ENCODE peak calls at places on chromosomes 11 and 22, in eight cellular contexts. One of them, this sample, is unnamed. For H3K4me1 and H3K9me3, the result is how much of the 10 kb centered on the place peaks cover.

GRCh38 chr11:65316311-65316978 is 1.8 kb downstream of the CDC42EP2 start:
- DNase-seq in A549: no peak
- DNase-seq in PC-3: peak
- DNase-seq in Caco-2: no peak
- DNase-seq in CD4-positive, alpha-beta memory T cell: no peak
- DNase-seq in effector memory CD4-positive, alpha-beta T cell: no peak
- DNase-seq in neuronal stem cell: no peak
- DNase-seq in cardiac muscle cell: no peak
- DNase-seq in this sample: no peak

GRCh38 chr11:27863637-27864036 is 163.4 kb upstream of the BDNF start:
- DNase-seq in effector memory CD4-positive, alpha-beta T cell: no peak
- DNase-seq in Caco-2: no peak
- DNase-seq in cardiac muscle cell: no peak
- DNase-seq in CD4-positive, alpha-beta memory T cell: no peak
- DNase-seq in A549: no peak
- DNase-seq in neuronal stem cell: no peak
- DNase-seq in PC-3: no peak
- DNase-seq in this sample: no peak

GRCh38 chr11:77322926-77323590 is 21.6 kb upstream of the GDPD4 start:
- DNase-seq in CD4-positive, alpha-beta memory T cell: no peak
- DNase-seq in neuronal stem cell: no peak
- DNase-seq in Caco-2: no peak
- DNase-seq in A549: no peak
- DNase-seq in PC-3: no peak
- DNase-seq in cardiac muscle cell: no peak
- DNase-seq in effector memory CD4-positive, alpha-beta T cell: no peak
- DNase-seq in this sample: no peak

GRCh38 chr22:33380789-33381530 is 322.8 kb upstream of the SYN3 start:
- DNase-seq in A549: peak
- DNase-seq in cardiac muscle cell: no peak
- DNase-seq in Caco-2: no peak
- DNase-seq in PC-3: peak
- DNase-seq in effector memory CD4-positive, alpha-beta T cell: no peak
- DNase-seq in neuronal stem cell: no peak
- DNase-seq in CD4-positive, alpha-beta memory T cell: no peak
- DNase-seq in this sample: no peak

GRCh38 chr11:22169833-22170232 is 23.1 kb upstream of the ANO5 start:
- DNase-seq in effector memory CD4-positive, alpha-beta T cell: no peak
- DNase-seq in neuronal stem cell: no peak
- DNase-seq in CD4-positive, alpha-beta memory T cell: no peak
- DNase-seq in A549: no peak
- DNase-seq in cardiac muscle cell: no peak
- DNase-seq in PC-3: peak
- DNase-seq in Caco-2: no peak
- DNase-seq in this sample: no peak

GRCh38 chr11:126924381-126924780 is 76.2 kb downstream of the KIRREL3 start:
- DNase-seq in Caco-2: no peak
- DNase-seq in cardiac muscle cell: no peak
- DNase-seq in A549: no peak
- DNase-seq in neuronal stem cell: no peak
- DNase-seq in PC-3: no peak
- DNase-seq in CD4-positive, alpha-beta memory T cell: no peak
- DNase-seq in effector memory CD4-positive, alpha-beta T cell: no peak
- DNase-seq in this sample: no peak

GRCh38 chr22:42369250-42370041 is 62.8 kb downstream of the NFAM1 start:
- DNase-seq in PC-3: peak
- DNase-seq in neuronal stem cell: peak
- DNase-seq in A549: peak
- DNase-seq in effector memory CD4-positive, alpha-beta T cell: peak
- DNase-seq in CD4-positive, alpha-beta memory T cell: peak
- DNase-seq in Caco-2: peak
- DNase-seq in cardiac muscle cell: peak
- DNase-seq in this sample: peak

GRCh38 chr11:68890490-68891231 is 13.0 kb downstream of the MRPL21 start:
- DNase-seq in neuronal stem cell: no peak
- DNase-seq in effector memory CD4-positive, alpha-beta T cell: no peak
- DNase-seq in A549: no peak
- DNase-seq in Caco-2: no peak
- DNase-seq in cardiac muscle cell: no peak
- DNase-seq in PC-3: no peak
- DNase-seq in CD4-positive, alpha-beta memory T cell: no peak
- DNase-seq in this sample: no peak

GRCh38 chr22:36143066-36143815 is 17.3 kb downstream of the APOL3 start:
- DNase-seq in PC-3: no peak
- DNase-seq in cardiac muscle cell: no peak
- DNase-seq in A549: no peak
- DNase-seq in Caco-2: no peak
- DNase-seq in effector memory CD4-positive, alpha-beta T cell: no peak
- DNase-seq in neuronal stem cell: no peak
- DNase-seq in CD4-positive, alpha-beta memory T cell: no peak
- DNase-seq in this sample: no peak

GRCh38 chr11:20310137-20310536 is 53.4 kb upstream of the HTATIP2 start:
- DNase-seq in PC-3: no peak
- DNase-seq in CD4-positive, alpha-beta memory T cell: no peak
- DNase-seq in effector memory CD4-positive, alpha-beta T cell: no peak
- DNase-seq in Caco-2: no peak
- DNase-seq in A549: no peak
- DNase-seq in cardiac muscle cell: no peak
- DNase-seq in neuronal stem cell: no peak
- DNase-seq in this sample: no peak

GRCh38 chr22:49369726-49370717 is 457.7 kb downstream of the BRD1 start:
- DNase-seq in PC-3: no peak
- DNase-seq in effector memory CD4-positive, alpha-beta T cell: no peak
- DNase-seq in neuronal stem cell: no peak
- DNase-seq in A549: no peak
- DNase-seq in CD4-positive, alpha-beta memory T cell: no peak
- DNase-seq in cardiac muscle cell: no peak
- DNase-seq in Caco-2: no peak
- DNase-seq in this sample: no peak

GRCh38 chr22:40533712-40534378 is 102.7 kb downstream of the MRTFA start:
- DNase-seq in Caco-2: no peak
- DNase-seq in A549: peak
- DNase-seq in PC-3: peak
- DNase-seq in CD4-positive, alpha-beta memory T cell: peak
- DNase-seq in neuronal stem cell: no peak
- DNase-seq in cardiac muscle cell: peak
- DNase-seq in effector memory CD4-positive, alpha-beta T cell: peak
- DNase-seq in this sample: no peak

GRCh38 chr22:40529817-40530216 is 106.7 kb downstream of the MRTFA start:
- DNase-seq in cardiac muscle cell: no peak
- DNase-seq in neuronal stem cell: no peak
- DNase-seq in effector memory CD4-positive, alpha-beta T cell: no peak
- DNase-seq in A549: no peak
- DNase-seq in Caco-2: no peak
- DNase-seq in PC-3: no peak
- DNase-seq in CD4-positive, alpha-beta memory T cell: no peak
- DNase-seq in this sample: no peak

GRCh38 chr22:40535189-40535512 is 101.4 kb downstream of the MRTFA start:
- DNase-seq in neuronal stem cell: no peak
- DNase-seq in effector memory CD4-positive, alpha-beta T cell: no peak
- DNase-seq in PC-3: no peak
- DNase-seq in CD4-positive, alpha-beta memory T cell: no peak
- DNase-seq in cardiac muscle cell: no peak
- DNase-seq in Caco-2: no peak
- DNase-seq in A549: no peak
- DNase-seq in this sample: no peak

GRCh38 chr22:40534379-40535188 is 101.9 kb downstream of the MRTFA start:
- DNase-seq in neuronal stem cell: no peak
- DNase-seq in PC-3: peak
- DNase-seq in effector memory CD4-positive, alpha-beta T cell: no peak
- DNase-seq in A549: no peak
- DNase-seq in cardiac muscle cell: no peak
- DNase-seq in Caco-2: no peak
- DNase-seq in CD4-positive, alpha-beta memory T cell: no peak
- DNase-seq in this sample: no peak

DNA sequence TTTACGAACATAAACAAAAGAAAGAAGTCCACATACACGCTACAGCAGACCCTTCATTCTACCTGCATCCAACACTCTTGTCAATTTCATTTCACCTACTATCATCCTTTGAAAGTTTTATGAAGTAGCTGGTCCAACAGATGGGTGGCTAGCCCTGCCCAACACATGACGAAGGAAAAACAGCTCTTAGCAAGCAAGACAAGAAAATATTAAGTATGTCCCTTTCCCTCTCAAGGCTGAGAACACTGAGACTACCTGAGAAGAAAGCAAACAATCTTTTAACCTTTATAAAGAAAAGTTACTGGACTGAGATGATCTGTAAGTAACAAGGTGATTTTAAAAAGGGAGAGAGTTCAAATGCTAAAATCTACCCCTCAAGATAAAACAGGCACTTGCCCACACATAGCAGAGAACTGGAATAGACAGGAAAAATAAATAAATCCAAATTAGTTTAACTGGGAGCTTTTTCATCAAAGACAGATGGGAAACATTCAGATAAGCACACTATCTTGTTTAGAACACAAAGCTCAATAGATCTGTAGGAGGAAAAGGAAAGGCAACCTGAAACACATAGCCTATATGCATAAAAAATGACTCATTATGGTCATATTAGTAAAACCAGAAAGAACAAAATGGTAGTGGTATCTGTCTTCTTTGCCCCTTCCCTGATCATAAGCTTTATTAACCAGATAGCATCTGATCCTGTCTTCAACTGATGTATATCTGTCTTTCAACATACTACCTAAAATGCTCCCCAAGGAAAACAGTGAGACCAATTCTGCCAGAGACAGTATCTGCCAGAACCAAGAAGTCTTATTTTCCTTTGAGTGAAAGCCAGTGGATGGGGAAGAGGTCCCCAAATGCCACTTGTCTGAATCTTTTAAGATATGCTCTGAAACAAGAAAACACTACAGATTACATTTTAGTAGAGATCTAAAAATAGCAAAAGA is 104.3 kb downstream of the MRTFA start:
- DNase-seq in CD4-positive, alpha-beta memory T cell: no peak
- DNase-seq in A549: no peak
- DNase-seq in neuronal stem cell: no peak
- DNase-seq in effector memory CD4-positive, alpha-beta T cell: no peak
- DNase-seq in PC-3: no peak
- DNase-seq in cardiac muscle cell: no peak
- DNase-seq in Caco-2: no peak
- DNase-seq in this sample: no peak
- H3K4me1 ChIP-seq in CD4-positive, alpha-beta memory T cell: half or more
- H3K4me1 ChIP-seq in A549: half or more
- H3K4me1 ChIP-seq in neuronal stem cell: under half
- H3K4me1 ChIP-seq in effector memory CD4-positive, alpha-beta T cell: under half
- H3K4me1 ChIP-seq in PC-3: under half
- H3K4me1 ChIP-seq in cardiac muscle cell: under half
- H3K4me1 ChIP-seq in Caco-2: under half
- H3K4me1 ChIP-seq in this sample: under half

DNA sequence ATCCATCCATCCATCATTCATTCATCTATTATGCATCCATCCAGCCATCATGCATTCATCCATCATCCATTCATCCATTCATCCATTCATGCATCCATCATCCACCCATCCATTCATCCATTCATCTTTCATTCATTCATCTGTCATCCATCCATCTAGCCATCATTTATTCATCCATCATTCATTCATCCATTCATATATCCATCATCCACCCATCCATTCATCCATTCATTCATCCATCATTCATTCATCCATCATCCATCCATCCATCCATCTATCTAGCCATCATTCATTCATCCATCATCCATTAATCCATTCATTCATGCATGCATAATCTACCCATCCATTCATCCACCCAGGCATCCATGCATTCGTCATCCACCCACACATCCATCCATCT is 1450.3 kb downstream of the TBC1D22A start:
- DNase-seq in A549: no peak
- DNase-seq in cardiac muscle cell: no peak
- DNase-seq in PC-3: no peak
- DNase-seq in neuronal stem cell: no peak
- DNase-seq in effector memory CD4-positive, alpha-beta T cell: no peak
- DNase-seq in CD4-positive, alpha-beta memory T cell: no peak
- DNase-seq in Caco-2: no peak
- DNase-seq in this sample: no peak
- H3K9me3 ChIP-seq in A549: under half
- H3K9me3 ChIP-seq in cardiac muscle cell: under half
- H3K9me3 ChIP-seq in PC-3: under half
- H3K9me3 ChIP-seq in neuronal stem cell: under half
- H3K9me3 ChIP-seq in effector memory CD4-positive, alpha-beta T cell: under half
- H3K9me3 ChIP-seq in CD4-positive, alpha-beta memory T cell: under half
- H3K9me3 ChIP-seq in Caco-2: under half
- H3K9me3 ChIP-seq in this sample: under half

GRCh38 chr11:102561636-102562035 is 31.1 kb upstream of the MMP7 start:
- DNase-seq in Caco-2: no peak
- DNase-seq in cardiac muscle cell: no peak
- DNase-seq in CD4-positive, alpha-beta memory T cell: no peak
- DNase-seq in A549: no peak
- DNase-seq in effector memory CD4-positive, alpha-beta T cell: no peak
- DNase-seq in PC-3: no peak
- DNase-seq in neuronal stem cell: no peak
- DNase-seq in this sample: no peak

GRCh38 chr11:102559839-102560238 is 29.3 kb upstream of the MMP7 start:
- DNase-seq in effector memory CD4-positive, alpha-beta T cell: no peak
- DNase-seq in CD4-positive, alpha-beta memory T cell: no peak
- DNase-seq in Caco-2: no peak
- DNase-seq in PC-3: no peak
- DNase-seq in A549: no peak
- DNase-seq in cardiac muscle cell: no peak
- DNase-seq in neuronal stem cell: no peak
- DNase-seq in this sample: no peak

GRCh38 chr11:102564110-102564509 is 33.6 kb upstream of the MMP7 start:
- DNase-seq in neuronal stem cell: no peak
- DNase-seq in PC-3: peak
- DNase-seq in Caco-2: no peak
- DNase-seq in effector memory CD4-positive, alpha-beta T cell: no peak
- DNase-seq in CD4-positive, alpha-beta memory T cell: no peak
- DNase-seq in cardiac muscle cell: no peak
- DNase-seq in A549: peak
- DNase-seq in this sample: no peak

GRCh38 chr11:102555091-102555490 is 24.5 kb upstream of the MMP7 start:
- DNase-seq in A549: no peak
- DNase-seq in effector memory CD4-positive, alpha-beta T cell: no peak
- DNase-seq in CD4-positive, alpha-beta memory T cell: no peak
- DNase-seq in Caco-2: no peak
- DNase-seq in neuronal stem cell: no peak
- DNase-seq in cardiac muscle cell: no peak
- DNase-seq in PC-3: no peak
- DNase-seq in this sample: no peak

DNA sequence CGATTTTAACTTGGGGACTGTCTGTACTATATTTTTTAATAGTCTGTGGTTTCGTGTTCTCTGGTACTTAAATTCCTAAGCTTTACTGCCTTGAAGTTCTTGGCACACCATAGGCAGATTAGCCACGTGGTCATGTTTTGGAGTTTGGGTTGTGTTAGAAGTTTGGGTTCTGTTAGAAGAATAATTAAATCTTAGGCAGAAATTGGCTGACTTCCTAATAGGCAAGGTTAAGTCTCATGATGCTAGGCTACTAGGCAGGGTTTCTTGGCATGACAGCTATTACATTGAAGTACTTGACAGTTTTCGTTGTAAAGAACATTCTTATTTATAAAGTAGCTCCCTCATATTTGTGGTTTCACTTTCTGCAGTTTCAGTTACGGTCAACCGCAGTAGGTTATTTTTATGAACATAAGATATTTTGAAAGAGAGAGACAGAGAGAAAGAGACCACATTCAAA is 30.0 kb upstream of the MMP7 start:
- DNase-seq in cardiac muscle cell: no peak
- DNase-seq in neuronal stem cell: no peak
- DNase-seq in effector memory CD4-positive, alpha-beta T cell: no peak
- DNase-seq in Caco-2: no peak
- DNase-seq in PC-3: peak
- DNase-seq in A549: no peak
- DNase-seq in CD4-positive, alpha-beta memory T cell: peak
- DNase-seq in this sample: peak
- H3K4me3 ChIP-seq in cardiac muscle cell: no peak
- H3K4me3 ChIP-seq in neuronal stem cell: no peak
- H3K4me3 ChIP-seq in effector memory CD4-positive, alpha-beta T cell: peak
- H3K4me3 ChIP-seq in Caco-2: no peak
- H3K4me3 ChIP-seq in PC-3: peak
- H3K4me3 ChIP-seq in A549: no peak
- H3K4me3 ChIP-seq in CD4-positive, alpha-beta memory T cell: no peak
- H3K4me3 ChIP-seq in this sample: peak

GRCh38 chr11:117872420-117872961 is 4.0 kb downstream of the FXYD6 start:
- DNase-seq in cardiac muscle cell: no peak
- DNase-seq in PC-3: no peak
- DNase-seq in neuronal stem cell: no peak
- DNase-seq in CD4-positive, alpha-beta memory T cell: no peak
- DNase-seq in A549: no peak
- DNase-seq in Caco-2: no peak
- DNase-seq in effector memory CD4-positive, alpha-beta T cell: no peak
- DNase-seq in this sample: no peak
- H3K4me1 ChIP-seq in cardiac muscle cell: under half
- H3K4me1 ChIP-seq in PC-3: under half
- H3K4me1 ChIP-seq in neuronal stem cell: under half
- H3K4me1 ChIP-seq in CD4-positive, alpha-beta memory T cell: under half
- H3K4me1 ChIP-seq in A549: under half
- H3K4me1 ChIP-seq in Caco-2: under half
- H3K4me1 ChIP-seq in effector memory CD4-positive, alpha-beta T cell: under half
- H3K4me1 ChIP-seq in this sample: under half

This sample was measured in naive thymus-derived CD4-positive, alpha-beta T cell.